ENCODE peak calls at places on chromosomes 7 and 10, in seven cellular contexts. M is endothelial cell, F is HuH-7.5, S is H9, G is SHP77, J is Caki2, T is Daoy. N is an unnamed sample.

GRCh38 chr10:123103944-123104343 is 31.8 kb upstream of the HMX3 start:
- DNase-seq in S (peak), F (no peak), M (no peak), J (no peak), T (no peak), G (no peak), N (no peak)

GRCh38 chr10:16116404-16117304 is 256.3 kb upstream of the MINDY3 start:
- DNase-seq in S (no peak), M (peak), T (peak), J (peak), G (peak), F (peak), N (no peak)

GRCh38 chr7:154332776-154333175 is 280.6 kb downstream of the DPP6 start:
- DNase-seq in J (no peak), M (no peak), F (no peak), G (no peak), T (no peak), S (no peak), N (no peak)

GRCh38 chr10:124544711-124545110 is 83.1 kb downstream of the LHPP start:
- DNase-seq in S (no peak), F (no peak), M (no peak), J (no peak), T (no peak), G (no peak), N (no peak)

GRCh38 chr7:130150587-130150986 is 54.6 kb downstream of the TMEM209 start:
- DNase-seq in G (no peak), F (no peak), M (no peak), J (no peak), T (no peak), S (peak), N (no peak)

GRCh38 chr10:34549953-34550352 is 265.1 kb downstream of the PARD3 start:
- DNase-seq in G (no peak), F (no peak), J (no peak), T (no peak), M (no peak), S (no peak), N (no peak)

GRCh38 chr10:49280001-49280408 is 19.0 kb upstream of the C10orf71 start:
- DNase-seq in J (no peak), M (no peak), G (no peak), T (peak), S (no peak), F (no peak), N (no peak)

GRCh38 chr7:139618482-139619366 is 95.2 kb downstream of the CLEC2L start:
- DNase-seq in G (no peak), M (peak), S (peak), F (peak), J (peak), T (peak), N (no peak)

GRCh38 chr7:144649120-144649519 is 186.7 kb downstream of the TPK1 start:
- DNase-seq in M (no peak), G (no peak), J (no peak), F (no peak), S (no peak), T (no peak), N (no peak)

GRCh38 chr10:69345402-69345801 is 67.1 kb downstream of the HK1 start:
- DNase-seq in G (no peak), J (no peak), F (no peak), T (no peak), S (peak), M (no peak), N (no peak)

GRCh38 chr10:22712959-22713852 is 1.2 kb downstream of the PIP4K2A start:
- DNase-seq in J (peak), T (peak), G (no peak), M (peak), F (peak), S (peak), N (no peak)

GRCh38 chr10:99304857-99305220 is 24.3 kb upstream of the CNNM1 start:
- DNase-seq in G (no peak), J (no peak), S (no peak), F (no peak), M (no peak), T (no peak), N (no peak)

GRCh38 chr10:130579913-130580312 is 443.7 kb downstream of the GLRX3 start:
- DNase-seq in G (no peak), T (no peak), J (no peak), F (no peak), M (no peak), S (peak), N (no peak)

GRCh38 chr7:47627580-47628283 is 45.8 kb upstream of the TNS3 start:
- DNase-seq in G (no peak), T (no peak), M (no peak), J (no peak), S (no peak), F (no peak), N (no peak)

GRCh38 chr10:12984165-12984747 is 17.3 kb downstream of the CCDC3 start:
- DNase-seq in F (no peak), J (no peak), M (no peak), T (peak), G (no peak), S (no peak), N (no peak)

GRCh38 chr10:29784175-29784773 is 149.5 kb upstream of the SVIL start:
- DNase-seq in J (peak), T (peak), S (peak), G (peak), M (peak), F (no peak), N (peak)

GRCh38 chr7:36916116-36916515 is 191.8 kb upstream of the AOAH start:
- DNase-seq in T (no peak), S (no peak), G (no peak), M (no peak), J (no peak), F (no peak), N (no peak)

GRCh38 chr7:74480861-74481417 is 27.2 kb downstream of the GTF2IRD1 start:
- DNase-seq in F (no peak), T (peak), G (no peak), S (no peak), M (peak), J (peak), N (no peak)

GRCh38 chr7:601573-602340 is 82.1 kb upstream of the PDGFA start:
- DNase-seq in M (no peak), T (peak), F (no peak), S (no peak), G (no peak), J (no peak), N (no peak)

GRCh38 chr10:84534168-84534567 is 205.8 kb downstream of the CCSER2 start:
- DNase-seq in J (no peak), F (no peak), T (no peak), G (no peak), S (no peak), M (no peak), N (no peak)

GRCh38 chr7:131961281-131961680 is 404.9 kb upstream of the PODXL start:
- DNase-seq in G (no peak), J (no peak), S (no peak), M (no peak), T (no peak), F (no peak), N (no peak)

GRCh38 chr10:52956451-52956850 is 183.9 kb upstream of the MBL2 start:
- DNase-seq in S (no peak), J (peak), T (no peak), G (no peak), M (no peak), F (no peak), N (peak)

GRCh38 chr7:45088821-45089313 is at the start of gene NACAD:
- DNase-seq in G (no peak), M (no peak), J (no peak), S (no peak), F (no peak), T (peak), N (no peak)

GRCh38 chr7:71055504-71055903 is 76.4 kb upstream of the GALNT17 start:
- DNase-seq in F (no peak), M (no peak), S (no peak), J (no peak), T (no peak), G (no peak), N (no peak)

GRCh38 chr10:86709786-86710185 is 41.5 kb downstream of the LDB3 start:
- DNase-seq in T (no peak), J (no peak), M (no peak), S (no peak), G (no peak), F (no peak), N (no peak)

GRCh38 chr7:157818701-157819516 is 482.1 kb downstream of the DNAJB6 start:
- DNase-seq in J (no peak), G (no peak), S (no peak), M (no peak), T (no peak), F (no peak), N (no peak)